ENCODE peak calls at places on chromosomes 1 and 21, in four cellular contexts. X is SK-N-SH, K is K562, M is H1. A is an unnamed sample.

GRCh38 chr1:244761279-244761678 is 74.2 kb upstream of the COX20 start:
- DNase-seq in X (peak; percentile 70), K (peak; percentile 20), M (no peak), A (peak; percentile 32)

GRCh38 chr1:37932759-37933158 is 14.1 kb downstream of the INPP5B start:
- DNase-seq in X (no peak), K (peak; percentile 61), M (no peak), A (no peak)

GRCh38 chr1:34858901-34859441 is 578 bp downstream of the SMIM12 start:
- DNase-seq in X (no peak), K (peak; percentile 52), M (no peak), A (no peak)

GRCh38 chr1:30244801-30245200 is 478.6 kb downstream of the MATN1 start:
- DNase-seq in X (no peak), K (no peak), M (no peak), A (no peak)

GRCh38 chr1:63289135-63289534 is 33.2 kb upstream of the FOXD3 start:
- DNase-seq in X (no peak), K (no peak), M (no peak), A (no peak)

GRCh38 chr21:34198232-34199120 is 125.1 kb downstream of the MRPS6 start:
- DNase-seq in X (no peak), K (no peak), M (no peak), A (no peak)

GRCh38 chr21:46392921-46393320 is 65.8 kb upstream of the DIP2A start:
- DNase-seq in X (no peak), K (no peak), M (no peak), A (no peak)

GRCh38 chr1:204499511-204500468 is 5.2 kb upstream of the PIK3C2B start:
- DNase-seq in X (no peak), K (no peak), M (no peak), A (no peak)

GRCh38 chr1:107727866-107728265 is 237.1 kb downstream of the VAV3 start:
- DNase-seq in X (peak; percentile 40), K (no peak), M (no peak), A (no peak)

GRCh38 chr1:234437423-234438171 is 41.4 kb downstream of the TARBP1 start:
- DNase-seq in X (peak; percentile 50), K (no peak), M (no peak), A (no peak)

GRCh38 chr1:58792851-58793250 is 9.0 kb upstream of the JUN start:
- DNase-seq in X (no peak), K (no peak), M (no peak), A (no peak)

GRCh38 chr21:34715518-34715917 is 46.7 kb downstream of the CLIC6 start:
- DNase-seq in X (no peak), K (no peak), M (no peak), A (no peak)

GRCh38 chr21:40841524-40842196 is 5.3 kb downstream of the DSCAM start:
- DNase-seq in X (peak; percentile 81), K (peak; percentile 14), M (peak; percentile 34), A (peak; percentile 78)

GRCh38 chr1:180156201-180156600 is 1.5 kb downstream of the QSOX1 start:
- DNase-seq in X (no peak), K (no peak), M (no peak), A (no peak)

GRCh38 chr1:91440845-91441244 is 36.2 kb upstream of the HFM1 start:
- DNase-seq in X (peak; percentile 21), K (no peak), M (no peak), A (no peak)

GRCh38 chr1:174116042-174116441 is 43.3 kb upstream of the RABGAP1L start:
- DNase-seq in X (no peak), K (no peak), M (no peak), A (no peak)

GRCh38 chr1:22876359-22877111 is 96.1 kb downstream of the LACTBL1 start:
- DNase-seq in X (no peak), K (no peak), M (no peak), A (no peak)

GRCh38 chr1:24503003-24503751 is 541 bp downstream of the RCAN3 start:
- DNase-seq in X (peak; percentile 48), K (no peak), M (no peak), A (no peak)

GRCh38 chr1:201216395-201217085 is 25.9 kb downstream of the IGFN1 start:
- DNase-seq in X (no peak), K (no peak), M (no peak), A (no peak)

GRCh38 chr1:157367091-157367739 is 185.1 kb downstream of the FCRL5 start:
- DNase-seq in X (no peak), K (peak; percentile 74), M (no peak), A (no peak)

GRCh38 chr1:185111873-185112272 is 44.9 kb downstream of the TRMT1L start:
- DNase-seq in X (no peak), K (no peak), M (no peak), A (no peak)

GRCh38 chr1:67503974-67504373 is 73.8 kb upstream of the SERBP1 start:
- DNase-seq in X (no peak), K (no peak), M (no peak), A (no peak)

GRCh38 chr1:34236089-34236488 is 59.4 kb downstream of the C1orf94 start:
- DNase-seq in X (no peak), K (no peak), M (no peak), A (no peak)

GRCh38 chr1:2983319-2983705 is 38.0 kb upstream of the ACTRT2 start:
- DNase-seq in X (no peak), K (no peak), M (no peak), A (no peak)

GRCh38 chr1:198535631-198536030 is 4.8 kb downstream of the ATP6V1G3 start:
- DNase-seq in X (no peak), K (no peak), M (no peak), A (no peak)

GRCh38 chr21:45262616-45263015 is 25.1 kb downstream of the POFUT2 start:
- DNase-seq in X (peak; percentile 10), K (no peak), M (no peak), A (no peak)

GRCh38 chr21:35207322-35207721 is 158.2 kb upstream of the RUNX1 start:
- DNase-seq in X (no peak), K (no peak), M (no peak), A (no peak)

GRCh38 chr1:58874757-58875755 is 91.2 kb upstream of the JUN start:
- DNase-seq in X (peak; percentile 46), K (no peak), M (peak; percentile 13), A (peak; percentile 53)

GRCh38 chr1:234528073-234528865 is 49.3 kb upstream of the TARBP1 start:
- DNase-seq in X (no peak), K (peak; percentile 78), M (no peak), A (no peak)

GRCh38 chr21:35381743-35382310 is 332.7 kb upstream of the RUNX1 start:
- DNase-seq in X (no peak), K (no peak), M (no peak), A (no peak)

GRCh38 chr1:21572735-21573277 is 63.6 kb downstream of the ALPL start:
- DNase-seq in X (no peak), K (no peak), M (no peak), A (no peak)

GRCh38 chr1:109091196-109092193 is 931 bp downstream of the TMEM167B start:
- DNase-seq in X (peak; percentile 67), K (peak; percentile 78), M (no peak), A (no peak)

GRCh38 chr1:17121881-17122280 is 2.6 kb upstream of the PADI2 start:
- DNase-seq in X (no peak), K (no peak), M (no peak), A (no peak)

GRCh38 chr1:17119076-17119743 is at the start of gene PADI2:
- DNase-seq in X (peak; percentile 96), K (peak; percentile 75), M (no peak), A (peak; percentile 83)

GRCh38 chr1:17119744-17120482 is 662 bp upstream of the PADI2 start:
- DNase-seq in X (peak; percentile 44), K (peak; percentile 33), M (no peak), A (no peak)

GRCh38 chr1:17120962-17121837 is 1.9 kb upstream of the PADI2 start:
- DNase-seq in X (no peak), K (no peak), M (no peak), A (no peak)

DNA sequence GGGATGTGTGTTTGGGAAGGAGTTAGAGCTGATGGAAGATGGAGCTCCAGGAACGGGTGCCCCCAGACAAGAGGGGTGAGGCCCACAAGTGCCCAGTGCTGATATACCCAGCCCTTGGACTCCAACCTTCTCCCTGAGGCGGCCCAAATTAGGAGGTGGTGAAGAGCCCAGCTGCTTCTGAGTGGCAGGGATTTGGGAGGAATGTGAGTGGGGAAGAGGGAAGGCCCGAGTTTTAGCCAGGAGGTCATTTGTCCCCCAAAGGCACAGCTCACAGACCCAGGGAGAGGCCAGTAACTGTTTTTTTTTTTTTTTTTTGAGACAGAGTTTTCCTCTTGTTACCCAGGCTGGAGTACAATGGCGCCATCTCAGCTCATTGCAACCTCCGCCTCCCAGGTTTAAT is 1.2 kb upstream of the PADI2 start:
- DNase-seq in X (no peak), K (no peak), M (no peak), A (no peak)
- TF ChIP-seq TEAD4 in X (no peak), K (no peak), M (no peak), A (no peak)

GRCh38 chr1:210687582-210688279 is 359.0 kb downstream of the HHAT start:
- DNase-seq in X (no peak), K (no peak), M (no peak), A (no peak)
- TF ChIP-seq TEAD4 in X (no peak), K (no peak), M (no peak), A (no peak)

DNA sequence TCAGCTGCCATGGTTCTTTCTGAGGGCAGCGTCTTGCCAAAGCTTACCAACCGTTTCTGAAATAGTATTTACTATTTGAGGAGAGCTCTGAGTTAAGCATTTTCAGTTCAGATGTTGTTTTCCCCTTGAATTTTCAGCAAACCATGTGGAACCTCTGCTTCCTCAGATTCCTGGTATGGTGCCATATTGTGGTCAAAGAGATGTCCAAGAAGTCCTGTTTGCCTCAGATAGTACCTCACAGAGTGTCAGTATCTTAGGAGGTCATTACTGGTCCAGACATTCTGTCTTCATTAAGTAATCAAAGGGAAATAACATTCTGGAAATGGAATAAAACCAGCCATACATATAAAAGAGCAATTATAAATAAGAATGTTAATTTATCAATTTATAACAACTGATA is 36.6 kb downstream of the VANGL2 start:
- DNase-seq in X (no peak), K (peak; percentile 36), M (no peak), A (no peak)
- TF ChIP-seq TEAD4 in X (no peak), K (peak; percentile 47), M (no peak), A (no peak)

GRCh38 chr1:101152633-101153032 is 84.2 kb upstream of the S1PR1 start:
- DNase-seq in X (no peak), K (no peak), M (no peak), A (no peak)

GRCh38 chr1:101150266-101150665 is 86.6 kb upstream of the S1PR1 start:
- DNase-seq in X (no peak), K (no peak), M (no peak), A (no peak)

GRCh38 chr1:101147381-101147780 is 89.4 kb upstream of the S1PR1 start:
- DNase-seq in X (no peak), K (no peak), M (no peak), A (no peak)

GRCh38 chr1:101150676-101151075 is 86.1 kb upstream of the S1PR1 start:
- DNase-seq in X (no peak), K (no peak), M (no peak), A (no peak)

GRCh38 chr1:101148987-101149386 is 87.8 kb upstream of the S1PR1 start:
- DNase-seq in X (no peak), K (no peak), M (no peak), A (no peak)
- TF ChIP-seq TEAD4 in X (no peak), K (no peak), M (no peak), A (no peak)